ENCODE peak calls at places on chromosomes 6 and 20, in six cellular contexts. C is mesenchymal stem cell, T is IMR-90, H is H9, V is neuronal stem cell, U is H1. Y is an unnamed sample.

GRCh38 chr20:39269031-39269461 is 306.9 kb downstream of the DHX35 start:
- DNase-seq in V (peak), C (peak), U (no peak), H (peak), T (peak), Y (peak)

GRCh38 chr20:11978496-11978895 is 60.8 kb downstream of the BTBD3 start:
- DNase-seq in U (no peak), V (no peak), C (no peak), H (no peak), T (peak), Y (no peak)

GRCh38 chr20:32893263-32893877 is 34.6 kb downstream of the EFCAB8 start:
- DNase-seq in U (no peak), T (no peak), H (no peak), C (no peak), V (no peak), Y (no peak)

GRCh38 chr6:1787894-1788293 is 178.2 kb downstream of the FOXC1 start:
- DNase-seq in V (no peak), C (no peak), U (no peak), H (no peak), T (peak), Y (no peak)

GRCh38 chr6:32666420-32667300 is at the start of gene HLA-DQB1:
- DNase-seq in V (peak), C (peak), H (peak), T (no peak), U (no peak), Y (peak)

GRCh38 chr6:21476054-21476552 is 117.4 kb upstream of the SOX4 start:
- DNase-seq in H (no peak), U (no peak), V (no peak), C (no peak), T (no peak), Y (no peak)

GRCh38 chr20:6636209-6637159 is 131.0 kb upstream of the BMP2 start:
- DNase-seq in H (no peak), V (peak), U (no peak), T (peak), C (peak), Y (peak)

GRCh38 chr6:63802606-63803206 is 167.1 kb downstream of the PHF3 start:
- DNase-seq in C (peak), V (no peak), T (peak), U (no peak), H (no peak), Y (no peak)

GRCh38 chr6:134004714-134005113 is 47.7 kb downstream of the SLC2A12 start:
- DNase-seq in U (no peak), V (no peak), H (no peak), T (peak), C (no peak), Y (no peak)

GRCh38 chr6:15153191-15153590 is 92.7 kb upstream of the JARID2 start:
- DNase-seq in U (no peak), C (no peak), H (no peak), T (no peak), V (no peak), Y (no peak)

GRCh38 chr6:56652231-56652630 is 9.5 kb upstream of the DST start:
- DNase-seq in H (no peak), U (no peak), T (peak), C (no peak), V (no peak), Y (no peak)

GRCh38 chr6:7155871-7156579 is 48.3 kb downstream of the RREB1 start:
- DNase-seq in H (no peak), V (no peak), U (no peak), T (no peak), C (no peak), Y (no peak)

GRCh38 chr6:124131259-124131658 is 327.6 kb downstream of the NKAIN2 start:
- DNase-seq in U (no peak), C (peak), H (no peak), V (no peak), T (no peak), Y (no peak)

GRCh38 chr6:106509420-106510089 is 119.7 kb downstream of the RTN4IP1 start:
- DNase-seq in V (peak), U (no peak), H (peak), C (peak), T (no peak), Y (peak)

GRCh38 chr6:143229402-143229801 is 168.7 kb downstream of the AIG1 start:
- DNase-seq in V (no peak), H (no peak), T (no peak), C (no peak), U (no peak), Y (no peak)

GRCh38 chr20:36116813-36117441 is 37.6 kb upstream of the EPB41L1 start:
- DNase-seq in H (no peak), T (peak), C (peak), U (no peak), V (no peak), Y (no peak)

GRCh38 chr6:15504040-15504491 is 158.8 kb downstream of the DTNBP1 start:
- DNase-seq in H (no peak), V (no peak), U (no peak), C (no peak), T (no peak), Y (no peak)

GRCh38 chr20:54195483-54196472 is 12.1 kb upstream of the PFDN4 start:
- DNase-seq in C (no peak), U (no peak), V (no peak), H (no peak), T (no peak), Y (no peak)

GRCh38 chr6:170438402-170438753 is 114.7 kb downstream of the PSMB1 start:
- DNase-seq in U (peak), V (peak), T (peak), C (peak), H (peak), Y (peak)

GRCh38 chr6:89986650-89987074 is 92.4 kb downstream of the GJA10 start:
- DNase-seq in C (peak), T (peak), V (no peak), H (no peak), U (no peak), Y (no peak)

GRCh38 chr6:15113587-15113986 is 132.3 kb upstream of the JARID2 start:
- DNase-seq in T (no peak), C (no peak), H (no peak), V (no peak), U (no peak), Y (no peak)

GRCh38 chr6:52574709-52575489 is 2.0 kb downstream of the TRAM2 start:
- DNase-seq in V (no peak), H (no peak), U (no peak), C (peak), T (no peak), Y (no peak)

GRCh38 chr20:38043512-38044300 is 10.2 kb downstream of the RPRD1B start:
- DNase-seq in U (no peak), V (no peak), C (peak), H (no peak), T (peak), Y (peak)

GRCh38 chr20:58084966-58085365 is 143.5 kb downstream of the ANKRD60 start:
- DNase-seq in C (no peak), U (no peak), H (no peak), T (no peak), V (no peak), Y (no peak)

GRCh38 chr6:99350573-99350972 is 1.1 kb upstream of the FAXC start:
- DNase-seq in T (no peak), V (no peak), U (no peak), H (peak), C (no peak), Y (peak)

GRCh38 chr20:18984238-18985200 is 170.9 kb downstream of the SCP2D1 start:
- DNase-seq in C (no peak), H (no peak), U (no peak), T (no peak), V (no peak), Y (peak)

GRCh38 chr20:62381842-62382241 is 5.1 kb upstream of the RPS21 start:
- DNase-seq in C (no peak), T (no peak), H (no peak), V (no peak), U (no peak), Y (no peak)

GRCh38 chr20:22586645-22587310 is 2.4 kb upstream of the FOXA2 start:
- DNase-seq in C (no peak), T (no peak), U (no peak), H (peak), V (no peak), Y (peak)

GRCh38 chr6:37495199-37495913 is 4.3 kb downstream of the CCDC167 start:
- DNase-seq in T (no peak), U (no peak), V (no peak), H (no peak), C (no peak), Y (no peak)

GRCh38 chr6:81751388-81752083 is 945 bp downstream of the TENT5A start:
- DNase-seq in U (no peak), T (peak), C (peak), H (peak), V (peak), Y (peak)

GRCh38 chr20:38321959-38322598 is 18.1 kb downstream of the BPI start:
- DNase-seq in V (peak), H (peak), U (no peak), T (peak), C (peak), Y (peak)

GRCh38 chr6:20438462-20439070 is 36.9 kb downstream of the E2F3 start:
- DNase-seq in U (no peak), T (no peak), V (peak), H (no peak), C (no peak), Y (no peak)

GRCh38 chr6:134577998-134578397 is 260.1 kb upstream of the SGK1 start:
- DNase-seq in U (no peak), T (peak), C (peak), H (no peak), V (no peak), Y (peak)

GRCh38 chr6:43274916-43275597 is 23.0 kb upstream of the SLC22A7 start:
- DNase-seq in V (no peak), C (no peak), H (no peak), U (no peak), T (no peak), Y (no peak)

GRCh38 chr20:10521068-10521834 is 86.1 kb downstream of the SLX4IP start:
- DNase-seq in V (peak), U (no peak), H (no peak), T (peak), C (peak), Y (no peak)

GRCh38 chr6:31729979-31730630 is 1.0 kb upstream of the DDAH2 start:
- DNase-seq in H (peak), V (peak), T (peak), C (peak), U (peak), Y (peak)

GRCh38 chr6:148509789-148510581 is 167.3 kb downstream of the SASH1 start:
- DNase-seq in C (peak), U (no peak), H (no peak), T (peak), V (no peak), Y (peak)

GRCh38 chr6:4912559-4912958 is 91.3 kb downstream of the RPP40 start:
- DNase-seq in T (no peak), V (no peak), H (no peak), C (no peak), U (no peak), Y (peak)

GRCh38 chr20:17953935-17954334 is 14.7 kb downstream of the SNX5 start:
- DNase-seq in H (no peak), U (no peak), C (no peak), V (no peak), T (no peak), Y (no peak)
- H3K4ac ChIP-seq in H (no peak), U (no peak), C (no peak), V (no peak), T (no peak), Y (no peak)

DNA sequence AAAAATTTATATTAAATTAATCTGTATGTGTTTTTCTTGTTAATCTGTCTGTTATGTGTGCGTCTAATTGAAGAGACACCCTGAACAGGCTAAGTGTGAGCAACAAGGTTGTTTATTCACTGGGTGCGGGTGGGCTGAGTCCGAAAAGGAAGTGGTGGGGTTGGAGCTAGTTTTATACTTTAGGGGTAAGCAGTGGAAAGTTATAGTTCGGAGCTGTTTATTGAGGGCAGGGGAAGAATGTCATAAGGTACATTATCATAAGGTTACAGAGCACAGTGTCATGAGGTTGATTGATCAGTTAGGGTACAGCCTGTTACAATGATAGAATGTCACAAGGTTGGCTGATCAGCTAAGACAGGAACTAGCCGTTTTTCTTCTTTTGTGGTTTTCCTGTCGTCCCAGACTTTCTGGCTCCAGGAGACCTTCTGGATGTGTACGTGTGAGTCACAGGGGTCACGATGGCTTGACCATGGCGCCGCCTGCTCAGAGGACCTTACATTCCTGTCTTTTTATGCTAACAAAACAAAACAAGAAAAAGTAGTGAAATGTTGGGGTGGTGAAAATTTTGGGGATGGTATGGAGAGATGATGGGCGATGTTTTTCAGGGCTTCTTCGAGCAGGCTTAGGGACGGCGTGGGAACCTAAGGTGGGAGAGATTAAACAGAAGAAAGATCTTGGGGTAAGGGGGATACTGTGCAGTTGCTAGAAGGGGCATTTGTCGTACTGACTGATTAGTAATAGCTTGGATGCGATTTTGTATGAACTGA is 754.0 kb upstream of the ADGRB3 start:
- DNase-seq in H (no peak), V (no peak), T (no peak), U (no peak), C (peak), Y (no peak)
- H4K8ac ChIP-seq in H (no peak), V (no peak), T (no peak), U (no peak), C (no peak), Y (no peak)

GRCh38 chr20:45821942-45822341 is 5.2 kb downstream of the TNNC2 start:
- DNase-seq in U (no peak), C (no peak), H (no peak), T (no peak), V (no peak), Y (no peak)
- H2BK15ac ChIP-seq in U (peak), C (no peak), H (no peak), T (no peak), V (no peak), Y (no peak)

GRCh38 chr6:3740551-3741476 is 10.7 kb downstream of the PXDC1 start:
- DNase-seq in V (no peak), C (no peak), T (no peak), U (no peak), H (no peak), Y (no peak)
- H3K4ac ChIP-seq in V (peak), C (no peak), T (peak), U (no peak), H (no peak), Y (no peak)

DNA sequence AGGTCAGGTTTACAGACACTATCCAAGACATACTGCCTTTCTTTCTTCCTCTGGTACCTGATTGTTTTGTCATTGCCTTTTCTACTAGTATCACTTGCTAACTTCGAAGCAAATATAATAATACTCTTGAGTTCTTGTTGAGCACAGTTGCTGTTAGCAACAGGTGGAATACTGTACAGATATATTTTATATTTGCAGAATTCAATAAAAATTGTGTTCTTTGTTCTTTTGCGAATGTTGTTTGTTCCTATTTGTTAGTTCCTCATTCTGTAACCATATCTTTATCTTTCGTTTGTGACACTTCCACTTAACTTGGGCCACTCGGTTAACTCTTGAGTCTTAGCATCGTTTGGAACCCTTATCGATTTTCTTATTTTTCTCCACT is 850 bp downstream of the CYB5R4 start:
- DNase-seq in T (no peak), H (no peak), U (no peak), V (no peak), C (no peak), Y (no peak)
- H4K8ac ChIP-seq in T (no peak), H (no peak), U (no peak), V (no peak), C (no peak), Y (no peak)

DNA sequence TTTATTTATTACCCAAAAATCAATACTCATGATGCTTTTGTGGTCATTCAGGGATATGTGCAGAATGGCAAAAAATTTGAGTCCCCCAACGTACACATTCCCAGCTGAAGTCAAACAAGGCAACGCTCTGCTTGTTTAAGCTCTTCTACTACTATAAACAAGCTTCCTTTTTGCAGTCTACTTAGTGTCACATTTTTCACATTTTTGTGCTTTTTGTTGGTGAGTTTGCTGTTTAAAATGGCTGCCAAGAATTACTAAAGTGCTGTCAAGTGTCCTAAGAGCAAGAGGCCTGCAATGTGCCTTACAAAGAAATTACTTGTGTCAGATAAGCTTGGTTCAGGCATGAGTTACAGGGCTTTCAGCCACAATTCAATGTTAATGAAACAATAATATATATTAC is 2.1 kb downstream of the WFDC8 start:
- DNase-seq in T (peak), H (no peak), U (no peak), V (no peak), C (peak), Y (peak)
- H2BK15ac ChIP-seq in T (no peak), H (no peak), U (no peak), V (no peak), C (no peak), Y (no peak)

Y was measured in mesendoderm.